ENCODE peak calls at places on chromosome 14, in ten cellular contexts. V is right atrium auricular region, S is colonic mucosa, W is GM06990, L is Caco-2, G is gastrocnemius medialis, J is aorta, A is transverse colon, O is PC-3, D is SJCRH30. Q is an unnamed sample. For H3K27me3, the result is how much of the 10 kb centered on the place peaks cover.

GRCh38 chr14:37658174-37658573 is 62.7 kb downstream of the TTC6 start:
- DNase-seq in V (no peak), S (no peak), W (no peak), L (no peak), G (no peak), J (no peak), A (no peak), O (peak), D (peak), Q (no peak)

GRCh38 chr14:53153702-53154112 is 584 bp upstream of the DDHD1 start:
- DNase-seq in V (no peak), S (no peak), W (no peak), L (no peak), G (no peak), J (no peak), A (no peak), O (no peak), D (no peak), Q (no peak)

GRCh38 chr14:104146651-104147345 is 8.4 kb downstream of the KIF26A start:
- DNase-seq in V (no peak), S (no peak), W (no peak), L (no peak), G (no peak), J (peak), A (no peak), O (no peak), D (peak), Q (no peak)

GRCh38 chr14:98704441-98704840 is 567.6 kb downstream of the BCL11B start:
- DNase-seq in V (no peak), S (no peak), W (no peak), L (no peak), G (no peak), J (no peak), A (peak), O (no peak), D (no peak), Q (no peak)

GRCh38 chr14:52298795-52299194 is 15.3 kb upstream of the PTGER2 start:
- DNase-seq in V (no peak), S (no peak), W (no peak), L (no peak), G (no peak), J (no peak), A (no peak), O (no peak), D (no peak), Q (no peak)

GRCh38 chr14:98714604-98715003 is 557.4 kb downstream of the BCL11B start:
- DNase-seq in V (no peak), S (no peak), W (no peak), L (no peak), G (no peak), J (no peak), A (no peak), O (no peak), D (no peak), Q (no peak)

GRCh38 chr14:80152166-80152565 is 59.1 kb downstream of the DIO2 start:
- DNase-seq in V (no peak), S (no peak), W (no peak), L (no peak), G (no peak), J (no peak), A (no peak), O (peak), D (no peak), Q (no peak)

GRCh38 chr14:101707285-101707842 is 54.1 kb upstream of the PPP2R5C start:
- DNase-seq in V (peak), S (peak), W (peak), L (peak), G (peak), J (no peak), A (peak), O (peak), D (peak), Q (peak)

GRCh38 chr14:68971411-68972035 is 7.6 kb downstream of the ACTN1 start:
- DNase-seq in V (no peak), S (no peak), W (no peak), L (no peak), G (no peak), J (peak), A (no peak), O (no peak), D (no peak), Q (no peak)

GRCh38 chr14:98118749-98119148 is 1153.2 kb downstream of the BCL11B start:
- DNase-seq in V (no peak), S (no peak), W (no peak), L (no peak), G (no peak), J (no peak), A (no peak), O (no peak), D (no peak), Q (no peak)

GRCh38 chr14:76056128-76056527 is 70.6 kb downstream of the IFT43 start:
- DNase-seq in V (no peak), S (no peak), W (no peak), L (peak), G (no peak), J (no peak), A (no peak), O (peak), D (no peak), Q (no peak)

GRCh38 chr14:93319958-93320357 is 12.9 kb downstream of the BTBD7 start:
- DNase-seq in V (no peak), S (no peak), W (no peak), L (no peak), G (no peak), J (no peak), A (no peak), O (no peak), D (no peak), Q (no peak)

GRCh38 chr14:97299661-97300060 is 502.5 kb downstream of the VRK1 start:
- DNase-seq in V (no peak), S (no peak), W (no peak), L (no peak), G (no peak), J (no peak), A (no peak), O (no peak), D (no peak), Q (no peak)

GRCh38 chr14:54730156-54730961 is 163.4 kb downstream of the SAMD4A start:
- DNase-seq in V (no peak), S (no peak), W (peak), L (no peak), G (no peak), J (no peak), A (peak), O (peak), D (no peak), Q (no peak)

GRCh38 chr14:34750670-34751069 is 36.3 kb upstream of the CFL2 start:
- DNase-seq in V (no peak), S (no peak), W (no peak), L (no peak), G (no peak), J (no peak), A (no peak), O (no peak), D (no peak), Q (peak)

GRCh38 chr14:34971381-34971780 is 11.4 kb upstream of the SRP54 start:
- DNase-seq in V (no peak), S (no peak), W (no peak), L (no peak), G (no peak), J (no peak), A (no peak), O (peak), D (no peak), Q (no peak)

GRCh38 chr14:65251213-65251612 is 148.9 kb upstream of the MAX start:
- DNase-seq in V (peak), S (no peak), W (no peak), L (no peak), G (peak), J (no peak), A (no peak), O (peak), D (no peak), Q (no peak)

GRCh38 chr14:104885031-104885972 is 20.2 kb downstream of the CEP170B start:
- DNase-seq in V (no peak), S (no peak), W (peak), L (no peak), G (no peak), J (peak), A (no peak), O (no peak), D (peak), Q (no peak)

GRCh38 chr14:104393898-104394605 is 185.5 kb upstream of the C14orf180 start:
- DNase-seq in V (peak), S (peak), W (peak), L (no peak), G (peak), J (peak), A (peak), O (no peak), D (peak), Q (no peak)

GRCh38 chr14:65286443-65286842 is 126.1 kb upstream of the FUT8 start:
- DNase-seq in V (no peak), S (no peak), W (no peak), L (peak), G (no peak), J (no peak), A (no peak), O (peak), D (no peak), Q (no peak)

GRCh38 chr14:55707365-55707804 is 127.4 kb downstream of the KTN1 start:
- DNase-seq in V (no peak), S (no peak), W (no peak), L (peak), G (no peak), J (no peak), A (no peak), O (peak), D (no peak), Q (no peak)

GRCh38 chr14:37232907-37233481 is 35.3 kb downstream of the MIPOL1 start:
- DNase-seq in V (no peak), S (no peak), W (no peak), L (peak), G (no peak), J (no peak), A (no peak), O (peak), D (no peak), Q (no peak)

GRCh38 chr14:52906141-52906601 is 44.7 kb downstream of the FERMT2 start:
- DNase-seq in V (no peak), S (no peak), W (no peak), L (no peak), G (no peak), J (no peak), A (no peak), O (peak), D (no peak), Q (peak)

GRCh38 chr14:70011098-70011497 is 131.9 kb downstream of the SMOC1 start:
- DNase-seq in V (no peak), S (no peak), W (no peak), L (no peak), G (no peak), J (no peak), A (no peak), O (no peak), D (no peak), Q (no peak)

GRCh38 chr14:58772814-58773620 is 135.3 kb downstream of the DACT1 start:
- DNase-seq in V (no peak), S (no peak), W (no peak), L (peak), G (no peak), J (no peak), A (no peak), O (no peak), D (peak), Q (peak)

GRCh38 chr14:66359500-66359899 is 126.7 kb upstream of the CCDC196 start:
- DNase-seq in V (no peak), S (no peak), W (no peak), L (peak), G (no peak), J (no peak), A (no peak), O (peak), D (peak), Q (peak)

GRCh38 chr14:79586401-79586800 is 624.9 kb downstream of the DIO2 start:
- DNase-seq in V (no peak), S (no peak), W (no peak), L (no peak), G (no peak), J (no peak), A (peak), O (no peak), D (no peak), Q (no peak)

GRCh38 chr14:105201928-105202513 is 20.9 kb upstream of the NUDT14 start:
- DNase-seq in V (no peak), S (no peak), W (no peak), L (no peak), G (no peak), J (no peak), A (no peak), O (no peak), D (no peak), Q (no peak)

GRCh38 chr14:69629225-69630127 is 18.1 kb downstream of the SUSD6 start:
- DNase-seq in V (no peak), S (no peak), W (no peak), L (no peak), G (no peak), J (no peak), A (no peak), O (no peak), D (no peak), Q (no peak)

GRCh38 chr14:34538871-34539406 is 562 bp downstream of the EAPP start:
- DNase-seq in V (no peak), S (no peak), W (no peak), L (no peak), G (no peak), J (no peak), A (no peak), O (peak), D (no peak), Q (no peak)

GRCh38 chr14:74952697-74953484 is 2.5 kb downstream of the PGF start:
- DNase-seq in V (no peak), S (no peak), W (no peak), L (no peak), G (no peak), J (peak), A (no peak), O (no peak), D (no peak), Q (no peak)

GRCh38 chr14:45838597-45838996 is 585.6 kb upstream of the MIS18BP1 start:
- DNase-seq in V (no peak), S (no peak), W (no peak), L (no peak), G (no peak), J (no peak), A (no peak), O (peak), D (no peak), Q (no peak)

GRCh38 chr14:54568821-54569591 is 2.1 kb downstream of the SAMD4A start:
- DNase-seq in V (peak), S (peak), W (no peak), L (no peak), G (peak), J (peak), A (peak), O (peak), D (peak), Q (no peak)

GRCh38 chr14:82776958-82777357 is 1243.3 kb upstream of the SEL1L start:
- DNase-seq in V (no peak), S (no peak), W (no peak), L (no peak), G (no peak), J (no peak), A (no peak), O (peak), D (no peak), Q (no peak)

DNA sequence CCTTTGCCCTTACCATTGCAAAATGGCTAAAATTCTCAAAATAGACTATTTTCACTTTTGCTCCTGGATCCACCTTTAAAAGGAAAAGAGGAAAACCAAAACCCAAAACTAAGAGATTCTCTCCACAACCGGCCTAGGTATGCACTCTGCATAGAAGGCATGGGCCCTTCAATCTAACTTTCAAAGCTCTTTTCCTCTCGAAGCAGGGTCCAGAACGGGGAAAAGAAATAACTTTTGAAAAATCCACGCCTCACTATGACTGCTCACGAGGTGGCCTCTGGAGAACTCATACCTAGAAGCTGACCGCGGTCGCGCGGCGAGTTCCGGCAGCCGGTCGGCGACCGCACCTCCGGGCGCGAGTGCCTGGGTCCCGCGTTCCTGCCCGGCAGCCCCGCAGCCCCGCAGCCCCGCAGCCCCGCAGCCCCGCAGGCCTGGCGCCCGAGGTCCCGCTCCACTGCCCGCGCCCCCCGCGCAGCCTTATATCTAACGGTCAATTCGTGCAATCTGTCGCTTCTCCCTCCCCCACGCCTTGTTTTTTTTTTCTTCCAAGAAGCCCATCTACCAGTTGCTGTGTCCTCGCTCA is 2.6 kb downstream of the OTX2 start:
- DNase-seq in V (no peak), S (no peak), W (no peak), L (no peak), G (no peak), J (no peak), A (no peak), O (no peak), D (no peak), Q (no peak)
- H3K27me3 ChIP-seq in V (half or more), S (half or more), W (under half), L (under half), G (half or more), J (under half), A (half or more), O (half or more), D (under half), Q (half or more)

DNA sequence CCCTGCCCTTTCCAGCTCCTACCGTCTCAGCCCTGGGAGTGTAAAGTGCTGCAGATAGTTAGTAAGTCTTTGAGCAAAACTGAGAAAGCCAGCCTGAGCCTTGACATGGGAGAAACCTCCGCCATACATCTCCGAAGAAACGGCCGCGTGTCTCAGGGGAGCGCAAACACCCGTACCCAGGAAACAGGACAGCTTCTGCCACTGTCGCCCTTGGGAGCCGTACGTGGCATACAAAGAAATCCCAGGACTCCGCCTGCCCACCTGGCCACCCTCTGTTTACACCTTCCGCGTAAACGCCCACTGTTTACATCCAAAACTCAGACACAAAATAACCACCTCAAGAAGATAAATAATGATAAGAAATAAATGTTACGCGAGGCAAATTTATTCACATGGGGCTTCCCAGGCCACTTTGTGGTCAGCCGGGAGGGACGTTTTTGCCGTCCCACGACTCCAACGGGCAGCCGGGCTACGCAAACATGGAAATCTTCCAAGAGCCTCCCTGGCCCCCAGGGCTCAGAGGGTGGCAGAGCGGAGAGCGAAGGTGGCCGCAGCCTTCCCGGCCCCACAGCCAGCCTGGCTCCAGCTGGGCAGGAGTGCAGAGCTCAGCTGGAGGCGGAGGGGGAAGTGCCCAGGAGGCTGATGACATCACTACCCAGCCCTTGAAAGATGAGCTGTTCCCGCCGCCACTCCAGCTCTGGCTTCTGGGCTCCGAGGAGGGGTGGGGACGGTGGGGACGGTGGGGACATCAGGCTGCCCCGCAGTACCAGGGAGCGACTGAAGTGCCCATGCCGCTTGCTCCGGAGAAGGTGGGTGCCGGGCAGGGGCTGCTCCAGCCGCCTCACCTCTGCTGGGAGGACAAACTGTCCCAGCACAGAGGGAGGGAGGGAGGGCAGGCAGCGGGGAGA is at the start of gene BDKRB2:
- DNase-seq in V (peak), S (peak), W (no peak), L (peak), G (peak), J (peak), A (peak), O (peak), D (peak), Q (peak)
- H3K27me3 ChIP-seq in V (under half), S (under half), W (under half), L (under half), G (under half), J (under half), A (under half), O (under half), D (under half), Q (under half)

GRCh38 chr14:67514203-67514607 is 18.9 kb upstream of the PLEKHH1 start:
- DNase-seq in V (no peak), S (peak), W (no peak), L (no peak), G (no peak), J (no peak), A (peak), O (no peak), D (no peak), Q (no peak)
- H3K27me3 ChIP-seq in V (under half), S (under half), W (under half), L (under half), G (under half), J (under half), A (under half), O (under half), D (under half), Q (under half)

GRCh38 chr14:60648934-60649814 is at the start of gene SIX1:
- DNase-seq in V (no peak), S (peak), W (peak), L (peak), G (peak), J (peak), A (peak), O (peak), D (peak), Q (peak)

GRCh38 chr14:60650382-60650961 is 1.2 kb upstream of the SIX1 start:
- DNase-seq in V (no peak), S (no peak), W (no peak), L (peak), G (peak), J (no peak), A (no peak), O (peak), D (peak), Q (no peak)

GRCh38 chr14:60648169-60648933 is 926 bp downstream of the SIX1 start:
- DNase-seq in V (no peak), S (no peak), W (peak), L (peak), G (peak), J (peak), A (no peak), O (peak), D (peak), Q (no peak)

GRCh38 chr14:60651051-60651935 is 2.0 kb upstream of the SIX1 start:
- DNase-seq in V (no peak), S (no peak), W (no peak), L (no peak), G (no peak), J (no peak), A (no peak), O (no peak), D (peak), Q (no peak)

GRCh38 chr14:60649815-60650381 is 621 bp upstream of the SIX1 start:
- DNase-seq in V (no peak), S (no peak), W (no peak), L (no peak), G (peak), J (no peak), A (no peak), O (peak), D (peak), Q (no peak)
- H3K27me3 ChIP-seq in V (half or more), S (half or more), W (under half), L (under half), G (under half), J (under half), A (half or more), O (under half), D (under half), Q (half or more)

GRCh38 chr14:23537351-23538048 is 14.1 kb downstream of the ZFHX2 start:
- DNase-seq in V (no peak), S (no peak), W (no peak), L (no peak), G (no peak), J (no peak), A (no peak), O (no peak), D (no peak), Q (no peak)

GRCh38 chr14:23538049-23538718 is 13.4 kb downstream of the ZFHX2 start:
- DNase-seq in V (no peak), S (no peak), W (no peak), L (no peak), G (no peak), J (no peak), A (no peak), O (no peak), D (no peak), Q (no peak)

GRCh38 chr14:23533652-23534435 is 17.7 kb downstream of the ZFHX2 start:
- DNase-seq in V (no peak), S (no peak), W (no peak), L (no peak), G (no peak), J (no peak), A (no peak), O (no peak), D (no peak), Q (no peak)

GRCh38 chr14:23536494-23536893 is 15.1 kb downstream of the ZFHX2 start:
- DNase-seq in V (no peak), S (no peak), W (no peak), L (no peak), G (no peak), J (no peak), A (no peak), O (no peak), D (no peak), Q (no peak)

DNA sequence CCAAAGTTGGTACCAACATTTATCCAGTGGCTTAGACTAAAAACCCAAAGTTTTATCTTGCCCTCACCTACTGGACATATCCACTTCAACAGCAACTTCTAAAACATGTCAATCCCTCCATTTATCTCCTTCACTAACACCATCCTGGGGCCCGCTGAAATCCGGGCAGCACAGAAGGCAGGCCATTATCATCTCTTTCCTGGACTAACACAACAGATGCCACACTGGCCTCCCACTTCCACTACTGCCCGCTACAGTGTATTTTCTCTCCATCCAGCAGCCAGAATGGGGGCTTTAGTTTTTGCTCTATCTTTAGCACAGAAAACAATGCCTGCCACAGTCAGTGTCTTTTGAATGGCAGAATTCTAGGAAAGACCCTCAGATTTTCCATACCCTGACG is 15.6 kb downstream of the ZFHX2 start:
- DNase-seq in V (no peak), S (no peak), W (no peak), L (no peak), G (no peak), J (no peak), A (no peak), O (no peak), D (no peak), Q (no peak)
- H3K27me3 ChIP-seq in V (under half), S (under half), W (under half), L (under half), G (under half), J (under half), A (under half), O (under half), D (under half), Q (under half)